ENCODE peak calls at places on chromosomes 12 and 14, in four cellular contexts. One of them, this sample, is unnamed. For H3K4me1 and H3K27me3, the result is how much of the 10 kb centered on the place peaks cover.

GRCh38 chr14:92412912-92413311 is 89.9 kb downstream of the SLC24A4 start:
- DNase-seq in H9: no peak
- DNase-seq in neural progenitor cell: no peak
- DNase-seq in ovary: no peak
- DNase-seq in this sample: no peak

GRCh38 chr14:92360666-92361370 is 37.9 kb downstream of the SLC24A4 start:
- DNase-seq in H9: no peak
- DNase-seq in neural progenitor cell: no peak
- DNase-seq in ovary: no peak
- DNase-seq in this sample: no peak

GRCh38 chr12:79844693-79845092 is 90.2 kb downstream of the PPP1R12A start:
- DNase-seq in H9: peak
- DNase-seq in neural progenitor cell: no peak
- DNase-seq in ovary: no peak
- DNase-seq in this sample: no peak

GRCh38 chr12:119178544-119179334 is at the start of gene HSPB8:
- DNase-seq in H9: peak
- DNase-seq in neural progenitor cell: peak
- DNase-seq in ovary: peak
- DNase-seq in this sample: peak

GRCh38 chr14:92748259-92749016 is at the start of gene LGMN:
- DNase-seq in H9: peak
- DNase-seq in neural progenitor cell: peak
- DNase-seq in ovary: peak
- DNase-seq in this sample: peak

GRCh38 chr14:79363291-79363690 is 848.0 kb downstream of the DIO2 start:
- DNase-seq in H9: no peak
- DNase-seq in neural progenitor cell: no peak
- DNase-seq in ovary: no peak
- DNase-seq in this sample: no peak

GRCh38 chr12:131456301-131457027 is 254.4 kb upstream of the SFSWAP start:
- DNase-seq in H9: peak
- DNase-seq in neural progenitor cell: no peak
- DNase-seq in ovary: no peak
- DNase-seq in this sample: no peak

GRCh38 chr14:58278177-58278576 is 20.2 kb upstream of the ARID4A start:
- DNase-seq in H9: no peak
- DNase-seq in neural progenitor cell: no peak
- DNase-seq in ovary: no peak
- DNase-seq in this sample: no peak

GRCh38 chr12:130633771-130634170 is 82.3 kb downstream of the RIMBP2 start:
- DNase-seq in H9: peak
- DNase-seq in neural progenitor cell: peak
- DNase-seq in ovary: no peak
- DNase-seq in this sample: no peak

GRCh38 chr14:60981626-60982455 is 796 bp downstream of the SLC38A6 start:
- DNase-seq in H9: no peak
- DNase-seq in neural progenitor cell: peak
- DNase-seq in ovary: no peak
- DNase-seq in this sample: no peak

GRCh38 chr14:105273062-105273461 is 24.7 kb downstream of the BTBD6 start:
- DNase-seq in H9: peak
- DNase-seq in neural progenitor cell: no peak
- DNase-seq in ovary: no peak
- DNase-seq in this sample: no peak

GRCh38 chr14:75452900-75453816 is 25.3 kb downstream of the JDP2 start:
- DNase-seq in H9: peak
- DNase-seq in neural progenitor cell: peak
- DNase-seq in ovary: peak
- DNase-seq in this sample: peak

GRCh38 chr12:125696044-125696443 is 630.8 kb downstream of the AACS start:
- DNase-seq in H9: no peak
- DNase-seq in neural progenitor cell: no peak
- DNase-seq in ovary: no peak
- DNase-seq in this sample: no peak

GRCh38 chr12:4813741-4814140 is 93.5 kb downstream of the GALNT8 start:
- DNase-seq in H9: no peak
- DNase-seq in neural progenitor cell: peak
- DNase-seq in ovary: no peak
- DNase-seq in this sample: no peak

GRCh38 chr12:82740129-82741000 is 53.7 kb downstream of the TMTC2 start:
- DNase-seq in H9: peak
- DNase-seq in neural progenitor cell: no peak
- DNase-seq in ovary: no peak
- DNase-seq in this sample: no peak

GRCh38 chr12:27914956-27915355 is 57.6 kb downstream of the PTHLH start:
- DNase-seq in H9: no peak
- DNase-seq in neural progenitor cell: no peak
- DNase-seq in ovary: no peak
- DNase-seq in this sample: no peak

GRCh38 chr14:60277605-60278190 is 28.7 kb downstream of the PPM1A start:
- DNase-seq in H9: no peak
- DNase-seq in neural progenitor cell: no peak
- DNase-seq in ovary: no peak
- DNase-seq in this sample: no peak

GRCh38 chr14:36363704-36364103 is 43.3 kb upstream of the MBIP start:
- DNase-seq in H9: no peak
- DNase-seq in neural progenitor cell: no peak
- DNase-seq in ovary: no peak
- DNase-seq in this sample: no peak

GRCh38 chr14:68864301-68864810 is 71.5 kb upstream of the ZFP36L1 start:
- DNase-seq in H9: no peak
- DNase-seq in neural progenitor cell: no peak
- DNase-seq in ovary: no peak
- DNase-seq in this sample: no peak

GRCh38 chr14:20631023-20631820 is 10.3 kb downstream of the OR6S1 start:
- DNase-seq in H9: peak
- DNase-seq in neural progenitor cell: peak
- DNase-seq in ovary: peak
- DNase-seq in this sample: no peak

GRCh38 chr12:67647547-67648305 is 819 bp upstream of the DYRK2 start:
- DNase-seq in H9: peak
- DNase-seq in neural progenitor cell: peak
- DNase-seq in ovary: peak
- DNase-seq in this sample: peak

GRCh38 chr12:4786795-4787194 is 66.6 kb downstream of the GALNT8 start:
- DNase-seq in H9: no peak
- DNase-seq in neural progenitor cell: peak
- DNase-seq in ovary: no peak
- DNase-seq in this sample: no peak

GRCh38 chr12:18895946-18896345 is 158.0 kb downstream of the CAPZA3 start:
- DNase-seq in H9: peak
- DNase-seq in neural progenitor cell: peak
- DNase-seq in ovary: no peak
- DNase-seq in this sample: no peak

GRCh38 chr14:53807108-53807507 is 149.5 kb downstream of the BMP4 start:
- DNase-seq in H9: no peak
- DNase-seq in neural progenitor cell: no peak
- DNase-seq in ovary: no peak
- DNase-seq in this sample: no peak

GRCh38 chr12:44525806-44526654 is 350.1 kb downstream of the NELL2 start:
- DNase-seq in H9: no peak
- DNase-seq in neural progenitor cell: no peak
- DNase-seq in ovary: no peak
- DNase-seq in this sample: no peak

GRCh38 chr14:87995500-87996275 is 2.7 kb upstream of the GALC start:
- DNase-seq in H9: no peak
- DNase-seq in neural progenitor cell: peak
- DNase-seq in ovary: no peak
- DNase-seq in this sample: no peak

GRCh38 chr12:57093412-57094193 is 4.7 kb downstream of the NAB2 start:
- DNase-seq in H9: peak
- DNase-seq in neural progenitor cell: peak
- DNase-seq in ovary: peak
- DNase-seq in this sample: peak

GRCh38 chr12:17076335-17076734 is 470.4 kb upstream of the LMO3 start:
- DNase-seq in H9: no peak
- DNase-seq in neural progenitor cell: no peak
- DNase-seq in ovary: no peak
- DNase-seq in this sample: no peak

GRCh38 chr14:30521899-30522736 is 36.8 kb upstream of the G2E3 start:
- DNase-seq in H9: no peak
- DNase-seq in neural progenitor cell: peak
- DNase-seq in ovary: no peak
- DNase-seq in this sample: no peak

GRCh38 chr12:8894986-8895385 is 19.3 kb upstream of the PHC1 start:
- DNase-seq in H9: no peak
- DNase-seq in neural progenitor cell: no peak
- DNase-seq in ovary: no peak
- DNase-seq in this sample: no peak
- H3K4me1 ChIP-seq in H9: under half
- H3K4me1 ChIP-seq in neural progenitor cell: under half
- H3K4me1 ChIP-seq in ovary: under half
- H3K4me1 ChIP-seq in this sample: under half

GRCh38 chr12:54147186-54147585 is 41.6 kb downstream of the SMUG1 start:
- DNase-seq in H9: no peak
- DNase-seq in neural progenitor cell: no peak
- DNase-seq in ovary: no peak
- DNase-seq in this sample: no peak

GRCh38 chr12:54146506-54147145 is 42.2 kb downstream of the SMUG1 start:
- DNase-seq in H9: no peak
- DNase-seq in neural progenitor cell: no peak
- DNase-seq in ovary: no peak
- DNase-seq in this sample: no peak

GRCh38 chr12:54145844-54146243 is 42.9 kb downstream of the SMUG1 start:
- DNase-seq in H9: no peak
- DNase-seq in neural progenitor cell: no peak
- DNase-seq in ovary: no peak
- DNase-seq in this sample: no peak

GRCh38 chr12:54148560-54149439 is 40.0 kb downstream of the SMUG1 start:
- DNase-seq in H9: no peak
- DNase-seq in neural progenitor cell: no peak
- DNase-seq in ovary: no peak
- DNase-seq in this sample: no peak

GRCh38 chr12:54147606-54148005 is 41.2 kb downstream of the SMUG1 start:
- DNase-seq in H9: no peak
- DNase-seq in neural progenitor cell: no peak
- DNase-seq in ovary: no peak
- DNase-seq in this sample: no peak
- H3K27me3 ChIP-seq in H9: under half
- H3K27me3 ChIP-seq in neural progenitor cell: half or more
- H3K27me3 ChIP-seq in ovary: under half
- H3K27me3 ChIP-seq in this sample: under half

GRCh38 chr12:106205208-106206069 is 42.4 kb downstream of the CKAP4 start:
- DNase-seq in H9: peak
- DNase-seq in neural progenitor cell: peak
- DNase-seq in ovary: no peak
- DNase-seq in this sample: no peak
- TF ChIP-seq CTCF in H9: peak
- TF ChIP-seq CTCF in neural progenitor cell: peak
- TF ChIP-seq CTCF in ovary: no peak
- TF ChIP-seq CTCF in this sample: no peak

DNA sequence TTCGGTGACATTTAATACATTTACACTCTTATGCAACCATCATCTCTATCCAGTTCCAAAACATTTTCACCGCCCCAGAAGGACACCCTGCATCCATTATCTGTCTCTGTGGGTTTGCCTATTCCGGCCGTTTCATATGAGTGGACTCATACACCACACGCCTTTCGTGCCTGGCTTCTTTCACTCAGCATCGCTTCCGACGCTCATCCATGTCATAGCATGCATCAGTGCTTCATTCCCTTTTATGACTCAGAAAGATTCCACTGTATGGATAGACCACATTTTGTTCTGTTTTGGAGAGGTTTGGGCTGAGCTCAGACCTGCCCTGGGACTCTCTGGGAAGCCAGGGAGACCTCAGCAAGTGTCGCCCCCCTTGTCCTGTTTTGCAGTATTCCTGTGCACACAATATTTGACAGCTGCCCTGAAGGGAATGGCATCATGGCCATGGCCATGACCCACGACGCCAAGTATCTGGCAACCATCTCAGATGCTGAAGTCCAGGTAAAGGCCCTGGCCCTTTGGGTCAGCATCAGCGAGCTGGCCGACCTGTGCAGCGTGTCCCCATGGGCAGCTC is 23.8 kb downstream of the CFAP251 start:
- DNase-seq in H9: no peak
- DNase-seq in neural progenitor cell: no peak
- DNase-seq in ovary: no peak
- DNase-seq in this sample: no peak
- H3K4me1 ChIP-seq in H9: under half
- H3K4me1 ChIP-seq in neural progenitor cell: under half
- H3K4me1 ChIP-seq in ovary: under half
- H3K4me1 ChIP-seq in this sample: under half

This sample was measured in left lung.